ENCODE peak calls at places on chromosomes 7 and 10, in four cellular contexts. J is right lobe of liver, D is astrocyte of the spinal cord, B is Panc1. Z is an unnamed sample.

GRCh38 chr10:14374745-14375445 is 44.2 kb upstream of the FRMD4A start:
- DNase-seq in D (no peak), B (no peak), J (no peak), Z (no peak)

GRCh38 chr7:47349401-47349800 is 232.5 kb downstream of the TNS3 start:
- DNase-seq in D (no peak), J (no peak), B (no peak), Z (no peak)

GRCh38 chr10:98339790-98340189 is 71.8 kb upstream of the LOXL4 start:
- DNase-seq in B (no peak), J (no peak), D (no peak), Z (no peak)

GRCh38 chr7:77727936-77728701 is 31.9 kb downstream of the RSBN1L start:
- DNase-seq in D (peak; percentile 38), B (no peak), J (no peak), Z (peak; percentile 31)

GRCh38 chr10:97907830-97908229 is 58.2 kb downstream of the GOLGA7B start:
- DNase-seq in B (no peak), D (no peak), J (no peak), Z (no peak)

GRCh38 chr7:129557686-129558481 is 53.6 kb upstream of the NRF1 start:
- DNase-seq in D (no peak), B (no peak), J (no peak), Z (no peak)

GRCh38 chr10:35300063-35300699 is 36.1 kb upstream of the CCNY start:
- DNase-seq in J (no peak), D (peak; percentile 55), B (peak; percentile 67), Z (peak; percentile 97)

GRCh38 chr7:127486654-127487053 is 94.1 kb upstream of the ZNF800 start:
- DNase-seq in J (no peak), B (no peak), D (no peak), Z (peak; percentile 10)

GRCh38 chr10:29377333-29377961 is 88.6 kb downstream of the LYZL1 start:
- DNase-seq in J (no peak), D (peak; percentile 26), B (no peak), Z (peak; percentile 45)

GRCh38 chr7:113291058-113291457 is 172.7 kb upstream of the SMIM30 start:
- DNase-seq in D (no peak), B (no peak), J (no peak), Z (no peak)

GRCh38 chr10:52316005-52316404 is 1.9 kb downstream of the DKK1 start:
- DNase-seq in B (no peak), J (no peak), D (no peak), Z (peak; percentile 35)

GRCh38 chr10:22479419-22479818 is 134.1 kb downstream of the SPAG6 start:
- DNase-seq in D (no peak), J (no peak), B (no peak), Z (no peak)

GRCh38 chr7:7221602-7222038 is 39.3 kb downstream of the C1GALT1 start:
- DNase-seq in B (peak; percentile 72), J (no peak), D (peak; percentile 52), Z (peak; percentile 81)

GRCh38 chr7:142338633-142339501 is 81.0 kb upstream of the PRSS58 start:
- DNase-seq in B (no peak), D (peak; percentile 38), J (no peak), Z (peak; percentile 47)
- TF ChIP-seq CTCF in B (peak; percentile 19), D (peak; percentile 38), J (no peak), Z (peak; percentile 47)

GRCh38 chr7:134932707-134933370 is 53.5 kb upstream of the AGBL3 start:
- DNase-seq in B (no peak), J (no peak), D (peak; percentile 78), Z (peak; percentile 78)
- H3K4me3 ChIP-seq in B (no peak overlapping the region), J (no peak overlapping the region), D (no peak overlapping the region), Z (no peak overlapping the region)

GRCh38 chr7:33806284-33807157 is 98.8 kb upstream of the BMPER start:
- DNase-seq in B (no peak), J (no peak), D (peak; percentile 27), Z (peak; percentile 27)

GRCh38 chr7:33805630-33806233 is 99.6 kb upstream of the BMPER start:
- DNase-seq in D (peak; percentile 57), B (no peak), J (no peak), Z (peak; percentile 79)

GRCh38 chr7:33809218-33809617 is 96.1 kb upstream of the BMPER start:
- DNase-seq in D (no peak), B (no peak), J (no peak), Z (peak; percentile 18)

GRCh38 chr7:33807158-33807530 is 98.2 kb upstream of the BMPER start:
- DNase-seq in J (no peak), D (no peak), B (no peak), Z (no peak)

DNA sequence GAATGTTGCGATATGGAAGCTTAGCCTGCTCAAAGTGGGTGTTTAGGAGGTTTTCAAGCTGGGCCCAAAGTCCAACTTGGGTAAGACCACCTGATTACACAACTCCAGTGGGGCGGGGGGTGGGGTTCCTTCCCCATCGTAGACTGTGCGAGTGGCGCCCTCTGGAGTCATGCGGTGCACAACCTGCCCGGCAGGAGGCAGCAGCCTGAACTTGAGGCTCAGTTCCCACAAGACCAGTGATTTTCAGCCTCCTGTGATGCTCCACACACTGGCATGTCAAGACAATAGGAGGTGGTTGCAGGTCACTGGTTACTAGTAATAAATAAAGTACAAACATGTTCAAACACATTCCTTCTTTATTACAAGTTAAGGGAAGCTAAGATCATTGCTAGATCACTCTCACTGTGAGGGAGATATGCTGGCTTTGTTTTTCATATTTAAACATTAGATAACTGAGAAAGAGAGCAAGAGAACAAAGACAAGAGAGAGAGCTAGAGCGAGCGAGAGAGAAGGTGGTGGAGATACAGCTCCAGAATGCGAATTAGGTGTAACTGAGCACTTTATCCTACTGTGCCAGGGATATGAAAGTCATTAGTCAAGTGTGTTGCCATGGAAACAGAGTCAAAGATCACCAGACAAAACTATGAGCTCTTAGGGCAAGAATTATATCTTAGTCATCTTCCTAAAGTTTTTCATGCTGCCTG is 97.4 kb upstream of the BMPER start:
- DNase-seq in J (no peak), B (no peak), D (peak; percentile 82), Z (peak; percentile 91)
- TF ChIP-seq CTCF in J (peak; percentile 21), B (peak; percentile 61), D (peak; percentile 61), Z (peak; percentile 58)

DNA sequence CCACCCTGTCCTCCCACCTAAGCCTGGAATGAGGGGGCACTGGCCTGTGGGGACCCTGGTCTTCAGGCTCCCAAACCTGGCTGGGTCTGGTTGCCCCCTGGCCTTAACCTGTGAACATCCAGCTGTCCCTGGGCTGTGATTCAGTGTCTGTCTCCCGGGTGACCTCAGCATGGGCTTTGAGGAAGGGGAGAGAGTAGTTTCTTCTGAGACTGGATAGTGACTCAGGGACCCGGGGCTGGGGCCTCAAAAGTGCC is 251 bp upstream of the CLDN4 start:
- DNase-seq in D (no peak), B (no peak), J (no peak), Z (no peak)
- H3K4me3 ChIP-seq in D (no peak overlapping the region), B (peak overlapping the region; percentile 73), J (no peak overlapping the region), Z (no peak overlapping the region)

DNA sequence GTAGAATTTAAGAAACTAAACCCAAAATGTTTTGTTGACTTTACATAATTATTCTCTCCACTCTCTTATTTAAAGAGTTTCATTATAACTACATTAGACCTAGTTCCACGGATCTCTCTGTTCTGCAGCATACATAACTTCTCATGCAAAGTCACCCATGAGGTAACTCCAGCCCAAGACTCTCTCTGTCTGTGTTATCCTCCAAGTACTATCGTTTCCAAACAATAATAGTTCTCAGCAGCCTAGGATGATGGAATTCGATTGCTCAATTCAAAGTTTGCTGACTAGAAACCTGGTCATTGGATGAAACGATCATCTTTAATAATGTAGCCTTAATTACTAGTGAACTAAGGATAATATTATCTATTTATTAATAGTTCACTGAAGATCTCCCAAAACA is 203.1 kb upstream of the PTN start:
- DNase-seq in J (no peak), B (no peak), D (peak; percentile 24), Z (peak; percentile 56)
- TF ChIP-seq CTCF in J (no peak), B (no peak), D (no peak), Z (no peak)

GRCh38 chr10:132984008-132984295 is 41.6 kb upstream of the CFAP46 start:
- DNase-seq in B (no peak), J (no peak), D (no peak), Z (no peak)
- H3K4me3 ChIP-seq in B (no peak overlapping the region), J (no peak overlapping the region), D (no peak overlapping the region), Z (no peak overlapping the region)

DNA sequence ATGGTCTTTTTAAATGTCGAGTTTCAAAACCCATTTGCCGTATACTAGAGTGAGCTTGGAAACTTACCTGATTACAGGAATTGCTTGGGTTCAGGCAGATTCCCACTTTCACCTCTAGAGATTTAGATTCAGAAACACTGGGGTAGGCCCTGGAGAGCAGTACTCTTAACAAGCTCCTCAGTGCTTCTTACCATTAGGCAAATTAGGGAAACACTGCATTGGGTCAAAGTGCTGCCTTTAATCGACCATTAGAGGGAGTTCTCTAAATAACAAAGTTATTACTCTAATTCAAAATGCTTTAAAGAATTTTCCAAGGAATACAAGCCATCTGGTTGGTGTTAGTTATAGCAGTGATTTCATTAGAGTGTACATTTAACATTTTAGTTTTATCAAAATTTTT is 324.6 kb downstream of the GFRA1 start:
- DNase-seq in B (no peak), J (no peak), D (peak; percentile 29), Z (peak; percentile 34)
- TF ChIP-seq CTCF in B (peak; percentile 31), J (peak; percentile 68), D (peak; percentile 31), Z (peak; percentile 40)

DNA sequence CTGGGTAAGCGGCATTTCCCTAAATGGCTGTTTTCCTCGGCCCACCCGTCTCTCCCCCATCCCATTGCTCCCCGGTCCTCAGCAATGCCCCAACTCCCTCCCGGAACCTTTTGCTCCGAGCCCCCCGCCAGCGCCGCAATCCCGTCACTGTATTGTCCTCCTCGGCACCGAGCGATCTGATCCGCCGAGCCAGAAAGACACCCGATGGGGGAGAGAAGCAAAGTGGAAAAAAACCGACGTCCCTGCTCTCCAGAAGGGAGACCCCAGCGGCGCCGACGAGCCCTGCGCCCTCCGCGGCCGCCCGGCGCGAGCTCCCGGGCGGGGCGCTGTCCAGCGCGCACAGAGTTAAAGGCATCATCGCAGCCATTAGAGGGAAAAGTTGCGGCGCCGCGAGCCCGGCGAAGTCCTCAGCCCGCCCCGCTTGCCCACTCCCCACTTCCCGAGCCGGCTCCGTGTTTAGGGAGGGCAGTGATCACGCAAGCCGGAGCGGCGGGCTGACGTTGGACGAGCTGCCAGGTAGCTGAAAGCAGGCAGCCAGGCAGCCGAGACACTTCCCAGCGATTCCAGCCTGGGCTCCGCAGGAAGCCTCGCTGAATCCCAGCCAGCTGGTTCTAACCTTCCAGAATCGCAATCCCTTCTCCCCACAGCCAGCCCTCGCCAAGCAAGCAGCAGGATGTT is at the start of gene VSTM2A:
- DNase-seq in D (peak; percentile 10), B (no peak), J (no peak), Z (no peak)
- H3K4me3 ChIP-seq in D (no peak within 1 kb of the TSS), B (no peak within 1 kb of the TSS), J (no peak within 1 kb of the TSS), Z (no peak within 1 kb of the TSS)

DNA sequence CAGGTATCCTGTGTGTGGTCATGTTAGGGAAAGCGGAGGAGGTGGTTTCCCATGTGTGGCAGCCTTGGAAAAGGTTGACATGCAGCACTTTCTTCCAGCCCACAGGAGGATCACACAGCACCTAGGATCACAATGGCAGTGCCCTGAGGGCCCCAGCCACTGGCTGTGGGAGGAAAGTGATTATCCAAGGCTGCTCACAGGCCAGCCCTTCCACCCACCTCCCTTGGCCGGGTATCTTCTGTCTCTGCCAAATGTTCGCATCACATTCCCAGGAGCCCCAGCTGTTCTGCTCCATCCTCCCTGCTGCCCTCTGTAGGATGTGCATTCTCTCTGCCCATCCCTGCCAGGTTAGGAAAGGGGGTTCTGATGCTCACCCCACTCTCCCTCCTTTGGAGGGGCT is 2.5 kb upstream of the MLXIPL start:
- DNase-seq in D (no peak), B (no peak), J (peak; percentile 36), Z (peak; percentile 52)
- TF ChIP-seq CTCF in D (peak; percentile 10), B (no peak), J (peak; percentile 8), Z (peak; percentile 19)

Z was measured in fibroblast of mammary gland.